ENCODE peak calls at places on chromosomes 5 and 9, in seven cellular contexts. B, R, X, Q, A, H and J are unnamed samples.

GRCh38 chr5:115571441-115571878 is 26.9 kb upstream of the FEM1C start:
- DNase-seq in B (peak), R (no peak), X (no peak), Q (no peak), A (no peak), H (no peak), J (no peak)

GRCh38 chr9:76562511-76562911 is 103.5 kb downstream of the GCNT1 start:
- DNase-seq in B (no peak), R (peak), X (no peak), Q (peak), A (no peak), H (peak), J (no peak)

GRCh38 chr5:93585054-93585751 is 2.2 kb downstream of the NR2F1 start:
- DNase-seq in B (no peak), R (peak), X (no peak), Q (peak), A (no peak), H (peak), J (no peak)

GRCh38 chr9:109588415-109588814 is 90.3 kb upstream of the PTPN3 start:
- DNase-seq in B (no peak), R (no peak), X (no peak), Q (no peak), A (no peak), H (no peak), J (no peak)

GRCh38 chr9:70954126-70954525 is 167.3 kb downstream of the TRPM3 start:
- DNase-seq in B (no peak), R (peak), X (no peak), Q (peak), A (no peak), H (peak), J (no peak)

GRCh38 chr9:21831841-21832509 is 29.5 kb downstream of the MTAP start:
- DNase-seq in B (no peak), R (peak), X (peak), Q (peak), A (no peak), H (peak), J (no peak)

GRCh38 chr9:36174271-36174670 is 5.1 kb downstream of the CCIN start:
- DNase-seq in B (no peak), R (no peak), X (no peak), Q (no peak), A (no peak), H (no peak), J (no peak)

GRCh38 chr9:99140685-99141314 is 35.9 kb downstream of the TGFBR1 start:
- DNase-seq in B (peak), R (peak), X (peak), Q (peak), A (peak), H (peak), J (peak)

GRCh38 chr5:96597441-96598020 is 64.6 kb upstream of the CAST start:
- DNase-seq in B (no peak), R (peak), X (no peak), Q (peak), A (no peak), H (peak), J (no peak)

GRCh38 chr9:15509931-15510788 is 610 bp downstream of the PSIP1 start:
- DNase-seq in B (peak), R (no peak), X (peak), Q (peak), A (peak), H (no peak), J (peak)

GRCh38 chr5:134445841-134446818 is 34.4 kb upstream of the CDKN2AIPNL start:
- DNase-seq in B (no peak), R (peak), X (no peak), Q (no peak), A (no peak), H (no peak), J (no peak)

GRCh38 chr9:87427851-87428506 is 69.7 kb upstream of the DAPK1 start:
- DNase-seq in B (no peak), R (no peak), X (no peak), Q (no peak), A (no peak), H (peak), J (no peak)

GRCh38 chr5:134976841-134977240 is 9.1 kb downstream of the CATSPER3 start:
- DNase-seq in B (no peak), R (no peak), X (no peak), Q (no peak), A (no peak), H (no peak), J (no peak)

GRCh38 chr5:10647640-10648039 is 83.8 kb downstream of the ANKRD33B start:
- DNase-seq in B (no peak), R (no peak), X (no peak), Q (no peak), A (no peak), H (no peak), J (no peak)

GRCh38 chr5:171869956-171870355 is 84.3 kb downstream of the SMIM23 start:
- DNase-seq in B (no peak), R (no peak), X (no peak), Q (no peak), A (no peak), H (no peak), J (no peak)

GRCh38 chr5:124560370-124560769 is 186.1 kb downstream of the ZNF608 start:
- DNase-seq in B (no peak), R (no peak), X (no peak), Q (no peak), A (no peak), H (no peak), J (no peak)

GRCh38 chr5:9596256-9596655 is 33.9 kb downstream of the TAS2R1 start:
- DNase-seq in B (no peak), R (no peak), X (no peak), Q (no peak), A (no peak), H (no peak), J (no peak)

GRCh38 chr9:133163559-133164208 is at the start of gene GBGT1:
- DNase-seq in B (peak), R (peak), X (peak), Q (peak), A (peak), H (peak), J (no peak)

GRCh38 chr9:92147030-92147853 is 32.0 kb upstream of the SPTLC1 start:
- DNase-seq in B (no peak), R (peak), X (no peak), Q (peak), A (no peak), H (peak), J (no peak)

GRCh38 chr9:93567271-93567959 is 9.0 kb upstream of the PHF2 start:
- DNase-seq in B (no peak), R (no peak), X (peak), Q (no peak), A (no peak), H (no peak), J (no peak)

GRCh38 chr5:123803359-123803758 is 291.4 kb downstream of the CSNK1G3 start:
- DNase-seq in B (no peak), R (no peak), X (no peak), Q (no peak), A (no peak), H (peak), J (no peak)

GRCh38 chr5:143576721-143577484 is 173.4 kb upstream of the NR3C1 start:
- DNase-seq in B (no peak), R (peak), X (no peak), Q (peak), A (no peak), H (peak), J (no peak)

GRCh38 chr9:131874916-131875670 is 135.2 kb upstream of the RAPGEF1 start:
- DNase-seq in B (no peak), R (no peak), X (no peak), Q (no peak), A (no peak), H (no peak), J (no peak)

GRCh38 chr5:21164425-21164824 is 1176.4 kb upstream of the CDH18 start:
- DNase-seq in B (no peak), R (no peak), X (no peak), Q (no peak), A (no peak), H (no peak), J (no peak)